ENCODE peak calls at places on chromosomes 1 and 21, in six cellular contexts. One of them, this sample, is unnamed. For H3K4me1, the result is how much of the 10 kb centered on the place peaks cover.

GRCh38 chr1:5273280-5274003 is 619.0 kb downstream of the AJAP1 start:
- DNase-seq in SK-N-SH: no peak
- DNase-seq in GM23248: no peak
- DNase-seq in PC-3: no peak
- DNase-seq in MM.1S: no peak
- DNase-seq in HCT116: no peak
- DNase-seq in this sample: peak

GRCh38 chr21:42443181-42443785 is 39.6 kb downstream of the UBASH3A start:
- DNase-seq in SK-N-SH: no peak
- DNase-seq in PC-3: no peak
- DNase-seq in MM.1S: no peak
- DNase-seq in HCT116: no peak
- DNase-seq in GM23248: no peak
- DNase-seq in this sample: no peak

GRCh38 chr1:60573121-60573520 is 499.6 kb upstream of the C1orf87 start:
- DNase-seq in MM.1S: no peak
- DNase-seq in PC-3: peak
- DNase-seq in GM23248: no peak
- DNase-seq in HCT116: no peak
- DNase-seq in SK-N-SH: no peak
- DNase-seq in this sample: no peak

GRCh38 chr21:43958364-43959158 is 53.5 kb upstream of the TRAPPC10 start:
- DNase-seq in MM.1S: no peak
- DNase-seq in GM23248: no peak
- DNase-seq in HCT116: no peak
- DNase-seq in SK-N-SH: no peak
- DNase-seq in PC-3: no peak
- DNase-seq in this sample: no peak

GRCh38 chr1:3422638-3423037 is 31.8 kb upstream of the ARHGEF16 start:
- DNase-seq in PC-3: no peak
- DNase-seq in GM23248: no peak
- DNase-seq in SK-N-SH: no peak
- DNase-seq in MM.1S: no peak
- DNase-seq in HCT116: no peak
- DNase-seq in this sample: no peak

GRCh38 chr1:232990176-232990723 is 39.8 kb downstream of the NTPCR start:
- DNase-seq in HCT116: no peak
- DNase-seq in PC-3: no peak
- DNase-seq in GM23248: no peak
- DNase-seq in SK-N-SH: no peak
- DNase-seq in MM.1S: no peak
- DNase-seq in this sample: no peak

GRCh38 chr21:32207096-32207716 is 71.6 kb downstream of the MIS18A start:
- DNase-seq in PC-3: no peak
- DNase-seq in MM.1S: no peak
- DNase-seq in HCT116: no peak
- DNase-seq in GM23248: no peak
- DNase-seq in SK-N-SH: peak
- DNase-seq in this sample: no peak

GRCh38 chr1:157806431-157807149 is 13.3 kb downstream of the FCRL1 start:
- DNase-seq in PC-3: no peak
- DNase-seq in MM.1S: peak
- DNase-seq in HCT116: no peak
- DNase-seq in SK-N-SH: no peak
- DNase-seq in GM23248: no peak
- DNase-seq in this sample: no peak

GRCh38 chr21:45011426-45011825 is 63.0 kb upstream of the ADARB1 start:
- DNase-seq in GM23248: no peak
- DNase-seq in SK-N-SH: no peak
- DNase-seq in HCT116: no peak
- DNase-seq in MM.1S: no peak
- DNase-seq in PC-3: no peak
- DNase-seq in this sample: no peak

GRCh38 chr1:110556471-110556807 is 37.5 kb upstream of the KCNA10 start:
- DNase-seq in GM23248: no peak
- DNase-seq in SK-N-SH: no peak
- DNase-seq in MM.1S: no peak
- DNase-seq in HCT116: no peak
- DNase-seq in PC-3: no peak
- DNase-seq in this sample: no peak

GRCh38 chr1:244353572-244354091 is 98.1 kb downstream of the ADSS2 start:
- DNase-seq in HCT116: peak
- DNase-seq in PC-3: peak
- DNase-seq in SK-N-SH: no peak
- DNase-seq in MM.1S: no peak
- DNase-seq in GM23248: peak
- DNase-seq in this sample: peak

GRCh38 chr1:204366759-204367158 is 7.0 kb upstream of the PLEKHA6 start:
- DNase-seq in HCT116: no peak
- DNase-seq in PC-3: peak
- DNase-seq in MM.1S: peak
- DNase-seq in GM23248: no peak
- DNase-seq in SK-N-SH: peak
- DNase-seq in this sample: peak

GRCh38 chr1:12548279-12549105 is 69.5 kb downstream of the DHRS3 start:
- DNase-seq in SK-N-SH: peak
- DNase-seq in GM23248: no peak
- DNase-seq in HCT116: no peak
- DNase-seq in MM.1S: no peak
- DNase-seq in PC-3: no peak
- DNase-seq in this sample: no peak

GRCh38 chr1:77143529-77144121 is 75.6 kb downstream of the PIGK start:
- DNase-seq in HCT116: no peak
- DNase-seq in MM.1S: no peak
- DNase-seq in GM23248: peak
- DNase-seq in SK-N-SH: peak
- DNase-seq in PC-3: peak
- DNase-seq in this sample: no peak

GRCh38 chr1:220891221-220892085 is 12.2 kb downstream of the HLX start:
- DNase-seq in PC-3: no peak
- DNase-seq in GM23248: no peak
- DNase-seq in HCT116: no peak
- DNase-seq in SK-N-SH: no peak
- DNase-seq in MM.1S: no peak
- DNase-seq in this sample: peak

GRCh38 chr1:110684476-110684875 is 9.7 kb upstream of the KCNA3 start:
- DNase-seq in HCT116: no peak
- DNase-seq in GM23248: no peak
- DNase-seq in PC-3: no peak
- DNase-seq in MM.1S: no peak
- DNase-seq in SK-N-SH: no peak
- DNase-seq in this sample: no peak

GRCh38 chr1:229579101-229579651 is 20.7 kb upstream of the ABCB10 start:
- DNase-seq in GM23248: peak
- DNase-seq in HCT116: no peak
- DNase-seq in PC-3: peak
- DNase-seq in SK-N-SH: peak
- DNase-seq in MM.1S: no peak
- DNase-seq in this sample: peak

GRCh38 chr1:84156210-84156621 is 12.1 kb downstream of the PRKACB start:
- DNase-seq in HCT116: peak
- DNase-seq in PC-3: peak
- DNase-seq in SK-N-SH: no peak
- DNase-seq in MM.1S: no peak
- DNase-seq in GM23248: peak
- DNase-seq in this sample: no peak

GRCh38 chr1:108041360-108042143 is 76.6 kb upstream of the VAV3 start:
- DNase-seq in PC-3: no peak
- DNase-seq in HCT116: no peak
- DNase-seq in SK-N-SH: no peak
- DNase-seq in GM23248: no peak
- DNase-seq in MM.1S: no peak
- DNase-seq in this sample: no peak

GRCh38 chr1:220378571-220379302 is 106.5 kb upstream of the RAB3GAP2 start:
- DNase-seq in GM23248: peak
- DNase-seq in SK-N-SH: no peak
- DNase-seq in PC-3: peak
- DNase-seq in HCT116: no peak
- DNase-seq in MM.1S: no peak
- DNase-seq in this sample: no peak

GRCh38 chr1:165632152-165632469 is 1.1 kb downstream of the MGST3 start:
- DNase-seq in GM23248: no peak
- DNase-seq in HCT116: no peak
- DNase-seq in PC-3: no peak
- DNase-seq in SK-N-SH: no peak
- DNase-seq in MM.1S: no peak
- DNase-seq in this sample: peak

GRCh38 chr1:241219449-241219848 is 137.6 kb downstream of the RGS7 start:
- DNase-seq in MM.1S: no peak
- DNase-seq in GM23248: no peak
- DNase-seq in PC-3: peak
- DNase-seq in SK-N-SH: no peak
- DNase-seq in HCT116: no peak
- DNase-seq in this sample: no peak

GRCh38 chr1:174769961-174770549 is 229.7 kb upstream of the CACYBP start:
- DNase-seq in MM.1S: peak
- DNase-seq in SK-N-SH: peak
- DNase-seq in HCT116: peak
- DNase-seq in PC-3: peak
- DNase-seq in GM23248: peak
- DNase-seq in this sample: peak

GRCh38 chr1:236465959-236466303 is 57.9 kb upstream of the LGALS8 start:
- DNase-seq in MM.1S: peak
- DNase-seq in PC-3: no peak
- DNase-seq in GM23248: no peak
- DNase-seq in HCT116: no peak
- DNase-seq in SK-N-SH: no peak
- DNase-seq in this sample: no peak

GRCh38 chr1:16174886-16175598 is 19.2 kb upstream of the EPHA2 start:
- DNase-seq in PC-3: no peak
- DNase-seq in HCT116: no peak
- DNase-seq in GM23248: no peak
- DNase-seq in SK-N-SH: peak
- DNase-seq in MM.1S: no peak
- DNase-seq in this sample: peak

GRCh38 chr1:177170756-177171535 is at the start of gene BRINP2:
- DNase-seq in PC-3: peak
- DNase-seq in MM.1S: peak
- DNase-seq in GM23248: peak
- DNase-seq in HCT116: no peak
- DNase-seq in SK-N-SH: peak
- DNase-seq in this sample: peak

GRCh38 chr1:69263982-69264381 is 303.7 kb upstream of the LRRC7 start:
- DNase-seq in SK-N-SH: peak
- DNase-seq in PC-3: no peak
- DNase-seq in GM23248: no peak
- DNase-seq in HCT116: no peak
- DNase-seq in MM.1S: no peak
- DNase-seq in this sample: no peak

GRCh38 chr1:115539061-115539460 is 102.7 kb upstream of the VANGL1 start:
- DNase-seq in GM23248: no peak
- DNase-seq in HCT116: no peak
- DNase-seq in PC-3: no peak
- DNase-seq in MM.1S: no peak
- DNase-seq in SK-N-SH: no peak
- DNase-seq in this sample: no peak

GRCh38 chr1:234260578-234260977 is 112.7 kb upstream of the COA6 start:
- DNase-seq in PC-3: peak
- DNase-seq in HCT116: no peak
- DNase-seq in SK-N-SH: no peak
- DNase-seq in GM23248: peak
- DNase-seq in MM.1S: no peak
- DNase-seq in this sample: no peak

GRCh38 chr1:31961536-31961935 is 23.4 kb upstream of the PTP4A2 start:
- DNase-seq in GM23248: no peak
- DNase-seq in MM.1S: no peak
- DNase-seq in SK-N-SH: no peak
- DNase-seq in PC-3: no peak
- DNase-seq in HCT116: no peak
- DNase-seq in this sample: no peak

GRCh38 chr21:38323721-38324591 is 67.2 kb downstream of the KCNJ15 start:
- DNase-seq in GM23248: peak
- DNase-seq in HCT116: no peak
- DNase-seq in MM.1S: peak
- DNase-seq in SK-N-SH: no peak
- DNase-seq in PC-3: peak
- DNase-seq in this sample: peak

GRCh38 chr1:99571092-99571734 is 74.7 kb upstream of the PALMD start:
- DNase-seq in SK-N-SH: no peak
- DNase-seq in PC-3: peak
- DNase-seq in MM.1S: no peak
- DNase-seq in GM23248: no peak
- DNase-seq in HCT116: no peak
- DNase-seq in this sample: no peak
- H3K9ac ChIP-seq in SK-N-SH: no peak
- H3K9ac ChIP-seq in PC-3: peak
- H3K9ac ChIP-seq in MM.1S: no peak
- H3K9ac ChIP-seq in GM23248: no peak
- H3K9ac ChIP-seq in HCT116: no peak
- H3K9ac ChIP-seq in this sample: no peak

DNA sequence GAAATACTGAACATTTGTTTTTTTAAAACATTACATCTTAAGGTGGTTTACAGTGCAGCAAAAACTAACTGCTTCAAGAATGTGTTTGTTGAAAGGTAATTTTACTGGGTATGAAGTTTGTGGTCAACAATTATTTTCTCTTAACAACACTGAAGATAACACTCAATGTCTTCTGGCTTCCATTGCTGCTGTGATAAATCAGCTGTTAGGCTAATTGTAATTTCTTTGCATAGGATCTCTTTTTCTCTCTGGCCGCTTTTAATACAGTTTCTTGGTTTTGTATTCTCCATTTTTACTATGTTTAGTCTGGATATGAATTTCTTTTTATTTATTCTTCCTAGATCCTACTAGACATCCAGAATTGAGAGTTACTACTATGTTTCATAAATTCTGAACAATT is 44.9 kb downstream of the DOCK7 start:
- DNase-seq in HCT116: no peak
- DNase-seq in GM23248: peak
- DNase-seq in MM.1S: no peak
- DNase-seq in PC-3: no peak
- DNase-seq in SK-N-SH: no peak
- DNase-seq in this sample: no peak
- H3K4me1 ChIP-seq in HCT116: under half
- H3K4me1 ChIP-seq in GM23248: under half
- H3K4me1 ChIP-seq in MM.1S: under half
- H3K4me1 ChIP-seq in PC-3: under half
- H3K4me1 ChIP-seq in SK-N-SH: under half
- H3K4me1 ChIP-seq in this sample: under half

DNA sequence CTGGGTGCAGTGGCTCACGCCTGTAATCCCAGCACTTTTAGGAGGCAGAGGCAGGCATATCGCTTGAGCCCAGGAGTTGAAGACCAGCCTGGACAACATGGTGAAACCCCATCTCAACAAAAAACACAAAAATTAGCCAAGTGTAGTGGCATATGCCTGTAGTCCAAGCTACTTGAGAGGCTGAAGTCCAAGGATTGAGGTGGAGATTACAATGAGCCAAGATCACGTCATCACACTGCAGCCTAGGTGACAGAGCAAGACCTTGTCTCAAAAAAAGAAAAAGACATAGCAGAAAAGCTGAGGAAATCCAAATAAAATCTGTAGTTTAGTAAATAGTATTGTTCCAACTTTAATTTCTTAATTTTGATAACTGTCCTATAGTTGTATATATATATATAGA is 11.5 kb upstream of the ASH1L start:
- DNase-seq in GM23248: no peak
- DNase-seq in MM.1S: no peak
- DNase-seq in SK-N-SH: no peak
- DNase-seq in HCT116: no peak
- DNase-seq in PC-3: no peak
- DNase-seq in this sample: no peak
- TF ChIP-seq EZH2phosphoT487 in GM23248: no peak
- TF ChIP-seq EZH2phosphoT487 in MM.1S: no peak
- TF ChIP-seq EZH2phosphoT487 in SK-N-SH: no peak
- TF ChIP-seq EZH2phosphoT487 in HCT116: no peak
- TF ChIP-seq EZH2phosphoT487 in PC-3: no peak
- TF ChIP-seq EZH2phosphoT487 in this sample: no peak

GRCh38 chr1:227440167-227440566 is 121.9 kb upstream of the CDC42BPA start:
- DNase-seq in HCT116: no peak
- DNase-seq in GM23248: no peak
- DNase-seq in PC-3: no peak
- DNase-seq in SK-N-SH: no peak
- DNase-seq in MM.1S: no peak
- DNase-seq in this sample: no peak
- H3K9ac ChIP-seq in HCT116: no peak
- H3K9ac ChIP-seq in GM23248: no peak
- H3K9ac ChIP-seq in PC-3: no peak
- H3K9ac ChIP-seq in SK-N-SH: no peak
- H3K9ac ChIP-seq in MM.1S: no peak
- H3K9ac ChIP-seq in this sample: no peak

This sample was measured in neural progenitor cell.